ENCODE peak calls at places on chromosome 14, in ten cellular contexts. K is PC-3, X is HCT116, D is astrocyte, E is hepatocyte, T is neural progenitor cell, Y is MM.1S, N is fibroblast of lung, R is mammary epithelial cell, A is GM12878. I is an unnamed sample.

GRCh38 chr14:101839236-101839635 is 77.7 kb downstream of the PPP2R5C start:
- DNase-seq in K (no peak), X (no peak), D (no peak), E (no peak), T (no peak), Y (no peak), N (no peak), R (no peak), A (peak), I (peak)

GRCh38 chr14:45364565-45364964 is 111.6 kb upstream of the MIS18BP1 start:
- DNase-seq in K (peak), X (no peak), D (no peak), E (no peak), T (no peak), Y (no peak), N (no peak), R (no peak), A (no peak), I (no peak)

GRCh38 chr14:103696466-103697071 is 18.7 kb downstream of the XRCC3 start:
- DNase-seq in K (no peak), X (no peak), D (peak), E (no peak), T (no peak), Y (no peak), N (peak), R (no peak), A (no peak), I (no peak)

GRCh38 chr14:106395460-106396050 is 869.2 kb downstream of the TMEM121 start:
- DNase-seq in K (no peak), X (no peak), D (no peak), E (no peak), T (no peak), Y (no peak), N (no peak), R (no peak), A (no peak), I (peak)

GRCh38 chr14:72516936-72517408 is 376.9 kb downstream of the DPF3 start:
- DNase-seq in K (peak), X (peak), D (peak), E (peak), T (peak), Y (peak), N (peak), R (peak), A (peak), I (peak)

GRCh38 chr14:79971330-79971729 is 240.0 kb downstream of the DIO2 start:
- DNase-seq in K (peak), X (no peak), D (peak), E (peak), T (no peak), Y (no peak), N (peak), R (no peak), A (no peak), I (no peak)

GRCh38 chr14:70999117-70999516 is 91.9 kb downstream of the PCNX1 start:
- DNase-seq in K (no peak), X (no peak), D (no peak), E (no peak), T (no peak), Y (no peak), N (no peak), R (no peak), A (no peak), I (no peak)

GRCh38 chr14:72165151-72165715 is 233.0 kb downstream of the RGS6 start:
- DNase-seq in K (no peak), X (no peak), D (no peak), E (no peak), T (no peak), Y (no peak), N (no peak), R (no peak), A (no peak), I (no peak)

GRCh38 chr14:32205984-32206383 is 2.9 kb upstream of the RNU6-8 start:
- DNase-seq in K (peak), X (no peak), D (no peak), E (no peak), T (no peak), Y (peak), N (no peak), R (peak), A (peak), I (no peak)

GRCh38 chr14:70698288-70698687 is 56.6 kb downstream of the TTC9 start:
- DNase-seq in K (peak), X (no peak), D (peak), E (peak), T (no peak), Y (no peak), N (peak), R (peak), A (no peak), I (no peak)

DNA sequence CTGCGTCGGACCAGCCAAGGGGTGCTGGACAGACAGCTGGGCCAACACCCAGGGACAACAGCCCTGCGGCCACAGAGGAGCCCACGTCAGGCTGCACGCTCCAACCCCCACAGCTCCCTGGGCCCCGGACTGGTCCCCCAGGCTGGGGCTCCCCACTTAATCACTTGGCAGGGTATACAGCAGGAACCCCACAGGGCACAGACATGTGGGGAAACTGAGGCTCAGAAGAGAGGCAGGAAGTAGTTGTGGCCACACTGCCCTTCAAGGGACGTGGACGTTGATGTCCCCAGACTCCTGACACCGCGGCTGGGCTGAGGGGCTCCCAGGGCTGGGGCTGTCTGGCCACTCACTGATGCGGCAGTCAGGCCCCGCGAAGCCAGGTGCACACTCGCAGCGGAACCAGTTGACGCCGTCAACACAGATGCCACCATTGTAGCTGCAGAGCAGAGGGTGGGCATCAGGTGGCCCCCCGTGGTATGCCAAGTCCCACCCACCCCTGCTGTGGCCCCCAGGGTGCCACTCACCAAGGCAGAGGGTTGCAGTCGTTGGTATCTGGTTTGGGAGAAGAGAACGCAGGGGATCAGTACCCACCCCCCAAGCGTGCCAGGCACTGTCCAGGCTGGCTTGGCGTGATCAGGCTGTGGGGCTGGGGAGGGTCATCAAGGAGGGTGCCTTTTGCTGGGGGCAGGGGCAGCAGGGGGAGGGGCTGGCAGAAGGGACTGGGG is 21.4 kb downstream of the JAG2 start:
- DNase-seq in K (no peak), X (no peak), D (no peak), E (no peak), T (no peak), Y (no peak), N (no peak), R (no peak), A (no peak), I (no peak)
- TF ChIP-seq EZH2 in K (no peak), X (no peak), D (no peak), E (no peak), T (no peak), Y (no peak), N (no peak), R (no peak), A (no peak), I (no peak)

GRCh38 chr14:63302135-63302534 is 16.6 kb downstream of the GPHB5 start:
- DNase-seq in K (no peak), X (no peak), D (no peak), E (no peak), T (no peak), Y (no peak), N (no peak), R (no peak), A (no peak), I (no peak)
- H2AFZ ChIP-seq in K (no peak), X (no peak), D (no peak), E (no peak), T (peak), Y (no peak), N (no peak), R (no peak), A (no peak), I (no peak)

DNA sequence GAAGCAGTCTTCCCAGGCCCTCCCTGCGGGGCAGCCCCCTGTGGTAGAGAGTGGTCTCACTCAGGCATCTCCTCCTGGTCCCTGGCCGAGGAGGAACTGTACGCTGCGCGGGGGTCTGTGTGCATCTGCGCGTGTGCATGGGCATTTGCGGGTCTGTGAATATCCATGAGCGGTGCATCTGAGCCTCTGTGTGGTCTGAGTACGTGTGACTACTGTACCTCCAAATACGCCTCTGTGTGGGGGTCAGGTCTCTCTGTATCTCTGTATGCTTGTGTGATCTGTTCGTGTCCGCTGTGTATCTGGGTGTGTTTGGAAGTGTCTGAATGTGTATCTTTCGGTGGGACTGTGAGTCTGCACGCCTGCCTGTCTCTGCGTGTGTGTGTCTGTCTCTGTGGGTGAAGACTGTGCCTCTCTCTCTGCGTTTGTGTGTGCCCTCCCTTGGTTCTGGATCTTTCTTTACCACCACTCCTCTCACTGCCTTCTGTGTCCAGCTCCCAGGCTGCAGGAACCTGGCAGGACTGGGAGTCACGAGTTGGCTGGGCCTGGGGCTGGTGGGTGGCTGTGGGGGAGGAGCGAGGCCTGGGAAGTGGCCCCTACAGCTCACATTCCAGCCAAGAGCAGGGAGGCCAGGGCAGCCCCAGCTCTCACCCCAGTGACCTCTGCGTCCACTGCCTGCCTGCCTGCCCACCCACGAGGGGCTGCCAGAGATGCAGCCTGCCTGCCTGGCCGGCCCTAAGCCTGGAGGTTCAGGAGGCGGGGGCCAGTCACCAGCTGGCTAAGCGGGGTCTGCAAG is 1.1 kb upstream of the PGF start:
- DNase-seq in K (no peak), X (no peak), D (no peak), E (no peak), T (peak), Y (no peak), N (no peak), R (no peak), A (no peak), I (no peak)
- TF ChIP-seq EZH2 in K (no peak), X (no peak), D (no peak), E (no peak), T (no peak), Y (no peak), N (no peak), R (no peak), A (no peak), I (no peak)

DNA sequence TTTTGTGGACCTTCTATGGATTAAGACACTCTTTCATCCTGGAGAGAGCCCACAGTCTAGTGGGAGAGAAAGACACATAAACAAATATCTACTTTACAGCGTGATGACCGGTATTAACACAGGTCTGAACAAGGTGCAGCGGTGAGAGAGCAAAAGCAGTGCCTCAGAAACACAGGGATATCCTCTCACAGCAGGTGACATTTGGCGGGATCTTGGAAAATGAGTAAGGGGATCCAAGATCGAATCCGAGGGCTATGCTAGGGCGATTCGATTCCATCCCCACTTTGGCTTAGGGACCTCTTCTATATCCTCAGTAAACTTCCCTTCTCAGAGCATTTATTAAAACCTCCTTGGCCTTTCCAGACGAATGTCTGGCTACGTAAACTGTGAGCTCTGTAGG is 690 bp downstream of the ATP6V1D start:
- DNase-seq in K (peak), X (no peak), D (no peak), E (peak), T (peak), Y (no peak), N (no peak), R (peak), A (no peak), I (no peak)
- H2AFZ ChIP-seq in K (peak), X (no peak), D (no peak), E (peak), T (peak), Y (no peak), N (no peak), R (peak), A (no peak), I (peak)

DNA sequence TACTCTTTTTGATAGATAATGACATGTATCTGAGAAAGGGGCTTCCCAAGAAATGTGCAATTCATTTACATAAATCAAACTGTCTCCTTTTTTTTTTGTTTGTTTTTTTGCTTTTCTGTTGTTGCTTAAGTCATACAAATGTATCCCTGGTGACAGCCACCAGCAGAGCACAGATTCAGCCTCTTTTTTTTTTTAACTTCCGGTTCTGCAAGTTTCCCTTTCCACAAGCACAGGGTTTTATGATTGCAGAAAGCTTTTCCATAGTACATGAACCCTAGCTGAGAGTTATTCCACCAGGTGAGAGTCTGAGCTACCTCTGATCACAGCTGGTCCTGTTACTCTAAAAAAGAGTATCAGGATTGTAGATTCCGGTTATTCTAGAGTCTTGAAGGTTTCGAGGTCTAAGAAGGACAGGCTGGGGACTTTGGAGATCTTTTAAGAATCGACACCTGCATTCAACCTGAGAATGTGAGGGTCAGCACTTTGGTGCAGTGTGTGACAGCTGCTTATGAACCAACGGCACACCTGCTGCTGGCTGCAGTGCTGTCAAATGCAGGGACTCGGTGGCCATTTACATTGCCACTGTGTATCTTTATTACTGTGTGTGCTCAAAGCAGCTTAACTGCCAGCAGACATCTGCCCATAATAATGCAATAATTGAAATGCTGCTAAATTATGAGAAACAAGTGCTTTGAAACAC is 551.7 kb downstream of the NRXN3 start:
- DNase-seq in K (no peak), X (no peak), D (no peak), E (no peak), T (no peak), Y (peak), N (no peak), R (no peak), A (no peak), I (no peak)
- TF ChIP-seq EZH2 in K (no peak), X (no peak), D (no peak), E (no peak), T (no peak), Y (no peak), N (no peak), R (no peak), A (no peak), I (no peak)

DNA sequence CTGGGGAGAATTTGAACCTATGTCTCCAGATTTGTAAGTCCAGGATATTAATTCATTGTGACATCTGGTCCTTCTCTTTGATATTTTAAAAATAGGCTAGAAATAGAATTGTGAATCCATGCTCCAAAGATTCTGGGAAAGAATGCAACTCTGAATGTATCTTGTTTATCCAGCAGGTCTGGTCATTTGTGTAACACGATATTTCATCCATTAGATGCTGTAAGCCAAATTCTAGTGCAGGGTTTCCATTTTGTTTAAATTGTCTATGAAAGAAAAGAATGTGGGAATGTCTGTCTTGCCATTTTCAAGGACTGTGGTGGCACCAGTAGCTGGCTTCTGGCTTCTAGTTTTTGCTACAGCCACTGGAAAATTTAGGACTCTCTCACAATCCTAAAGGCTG is 334.6 kb downstream of the BMP4 start:
- DNase-seq in K (no peak), X (no peak), D (no peak), E (no peak), T (no peak), Y (no peak), N (no peak), R (no peak), A (no peak), I (no peak)
- H2AFZ ChIP-seq in K (no peak), X (no peak), D (no peak), E (no peak), T (no peak), Y (no peak), N (no peak), R (no peak), A (no peak), I (no peak)

GRCh38 chr14:52315355-52315718 is 1.2 kb downstream of the PTGER2 start:
- DNase-seq in K (no peak), X (no peak), D (no peak), E (no peak), T (peak), Y (no peak), N (no peak), R (no peak), A (no peak), I (no peak)
- TF ChIP-seq EZH2 in K (no peak), X (no peak), D (no peak), E (no peak), T (no peak), Y (no peak), N (no peak), R (no peak), A (no peak), I (no peak)

DNA sequence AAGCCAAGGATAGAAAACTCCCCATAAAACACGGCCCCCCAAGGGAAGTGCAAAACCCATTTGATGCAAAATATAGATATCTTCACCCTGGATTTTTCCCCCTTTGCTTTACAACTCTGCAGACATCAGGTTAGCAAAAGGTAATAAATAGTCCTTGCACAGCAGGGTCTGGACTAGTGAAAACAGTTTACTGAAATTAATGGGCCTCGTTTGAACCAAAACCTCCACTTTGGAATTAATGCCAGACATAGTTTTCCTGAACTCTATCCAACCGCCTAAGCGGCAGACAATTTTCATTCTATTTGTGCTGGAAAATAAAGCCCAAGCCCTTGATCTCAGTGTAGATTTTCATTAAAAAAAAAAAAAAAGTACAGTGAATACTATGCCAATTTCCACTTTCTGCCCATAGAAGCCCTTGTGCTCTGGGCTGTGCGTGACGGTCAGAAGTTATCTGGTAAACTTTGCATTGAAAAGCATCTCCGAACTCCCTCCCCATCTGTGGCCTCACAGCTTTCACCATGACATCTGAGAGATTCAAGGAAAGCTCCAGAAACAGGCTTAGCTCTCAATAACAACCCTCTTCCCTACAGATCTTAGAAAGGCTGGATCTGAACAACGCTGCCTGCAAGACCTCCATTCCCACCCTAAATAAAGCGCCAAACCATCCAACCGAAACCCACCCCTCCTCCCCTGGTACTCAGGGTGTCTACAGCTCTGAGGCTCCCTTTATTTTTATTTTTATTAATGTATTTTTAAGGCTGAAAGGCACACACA is 11.0 kb upstream of the IRF2BPL start:
- DNase-seq in K (no peak), X (no peak), D (peak), E (peak), T (no peak), Y (no peak), N (peak), R (peak), A (no peak), I (no peak)
- H2AFZ ChIP-seq in K (peak), X (peak), D (peak), E (no peak), T (peak), Y (no peak), N (no peak), R (peak), A (peak), I (peak)

DNA sequence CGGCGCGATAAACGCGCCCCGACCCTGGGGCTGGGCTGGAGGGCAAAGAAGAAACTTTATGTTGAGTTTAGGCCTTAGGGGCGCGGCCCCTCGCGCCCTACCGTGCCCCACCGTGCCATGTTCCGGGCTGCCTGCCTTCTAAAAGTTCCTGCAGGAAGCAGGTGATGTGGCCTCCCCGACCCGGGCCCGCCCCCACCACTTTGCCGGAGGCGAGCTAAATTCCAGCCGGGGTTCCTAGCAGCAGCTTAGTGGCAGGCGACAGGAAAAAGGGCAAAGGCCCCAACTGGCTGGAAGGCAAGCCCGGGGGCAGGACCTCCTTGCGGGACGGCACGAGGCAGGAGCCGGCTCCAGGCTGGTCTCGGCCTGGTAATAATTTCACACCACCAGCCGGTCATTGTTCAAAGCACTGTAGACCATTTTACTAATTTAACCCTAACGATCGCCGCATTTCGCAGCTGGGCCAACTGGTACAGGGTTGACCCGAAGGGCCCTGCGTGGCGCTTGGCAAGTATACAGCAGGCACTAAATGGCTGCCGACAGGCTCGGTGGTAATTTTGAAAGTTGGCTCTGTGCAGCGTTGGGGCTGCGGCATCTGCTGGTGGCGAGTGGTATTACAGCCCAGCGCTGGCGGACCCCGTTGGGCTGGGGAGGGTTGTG is 895 bp upstream of the CCDC88C start:
- DNase-seq in K (peak), X (peak), D (no peak), E (peak), T (peak), Y (peak), N (peak), R (peak), A (no peak), I (peak)
- TF ChIP-seq EZH2 in K (no peak), X (no peak), D (peak), E (no peak), T (peak), Y (no peak), N (peak), R (no peak), A (no peak), I (no peak)

I was measured in DND-41.